ENCODE peak calls at places on chromosome 16, in eight cellular contexts. E is fibroblast of pulmonary artery, A is COR-L47, K is T-cell, W is foreskin fibroblast, B is right lobe of liver, D is EH, Y is NCI-H1417. V is an unnamed sample.

GRCh38 chr16:3022208-3022696 is 1.5 kb downstream of the HCFC1R1 start:
- DNase-seq in E (peak; percentile 95), A (no peak), K (peak; percentile 30), W (peak; percentile 98), B (no peak), D (peak; percentile 98), Y (no peak), V (peak; percentile 77)

GRCh38 chr16:11696266-11697012 is 28.2 kb downstream of the SNN start:
- DNase-seq in E (no peak), A (no peak), K (no peak), W (no peak), B (no peak), D (no peak), Y (no peak), V (no peak)

GRCh38 chr16:88928405-88929375 is 48.3 kb downstream of the CBFA2T3 start:
- DNase-seq in E (no peak), A (peak; percentile 66), K (no peak), W (no peak), B (no peak), D (no peak), Y (peak; percentile 70), V (no peak)

GRCh38 chr16:89207993-89208392 is 7.7 kb upstream of the SLC22A31 start:
- DNase-seq in E (no peak), A (no peak), K (no peak), W (no peak), B (no peak), D (no peak), Y (no peak), V (no peak)

GRCh38 chr16:81612351-81613170 is 166.5 kb upstream of the PLCG2 start:
- DNase-seq in E (peak; percentile 89), A (no peak), K (no peak), W (no peak), B (no peak), D (no peak), Y (no peak), V (no peak)

GRCh38 chr16:4734730-4735575 is 616 bp downstream of the DNAAF8 start:
- DNase-seq in E (peak; percentile 79), A (peak; percentile 82), K (peak; percentile 86), W (peak; percentile 90), B (peak; percentile 92), D (peak; percentile 88), Y (peak; percentile 86), V (peak; percentile 89)

GRCh38 chr16:14399397-14400284 is 230.4 kb downstream of the PARN start:
- DNase-seq in E (peak; percentile 62), A (no peak), K (no peak), W (peak; percentile 93), B (no peak), D (peak; percentile 87), Y (no peak), V (no peak)

GRCh38 chr16:56667581-56668571 is at the start of gene MT1G:
- DNase-seq in E (no peak), A (no peak), K (no peak), W (peak; percentile 45), B (peak; percentile 96), D (peak; percentile 55), Y (no peak), V (no peak)

GRCh38 chr16:31111881-31112466 is 3.8 kb downstream of the BCKDK start:
- DNase-seq in E (no peak), A (no peak), K (no peak), W (no peak), B (no peak), D (no peak), Y (no peak), V (no peak)